ENCODE peak calls at places on chromosomes 12 and 14, in four cellular contexts. B is coronary artery, M is NB4, T is breast epithelium. R is an unnamed sample.
A peak's percentile ranks its signal among the peaks of the same experiment; 100 is the strongest.

GRCh38 chr12:27549801-27550652 is 26.0 kb downstream of the PPFIBP1 start:
- DNase-seq in M (peak; percentile 100), T (peak; percentile 87), B (peak; percentile 89), R (peak; percentile 67)

GRCh38 chr12:21659383-21659782 is 1.7 kb upstream of the LDHB start:
- DNase-seq in M (no peak), T (no peak), B (no peak), R (no peak)

GRCh38 chr14:80223696-80224465 is 12.6 kb upstream of the DIO2 start:
- DNase-seq in B (no peak), T (no peak), M (no peak), R (no peak)

GRCh38 chr12:85664429-85664828 is 171.8 kb downstream of the RASSF9 start:
- DNase-seq in B (no peak), M (no peak), T (no peak), R (no peak)

GRCh38 chr12:64088431-64089349 is 133.4 kb downstream of the KICS2 start:
- DNase-seq in B (no peak), M (peak; percentile 78), T (peak; percentile 87), R (no peak)

GRCh38 chr12:100185361-100185894 is 15.2 kb upstream of the ACTR6 start:
- DNase-seq in T (no peak), M (peak; percentile 57), B (no peak), R (no peak)

GRCh38 chr12:15596174-15596573 is 193.0 kb downstream of the EPS8 start:
- DNase-seq in M (no peak), T (no peak), B (no peak), R (no peak)

GRCh38 chr14:70642313-70643235 is 858 bp downstream of the TTC9 start:
- DNase-seq in M (peak; percentile 37), T (no peak), B (no peak), R (no peak)

GRCh38 chr12:52629251-52630103 is 11.1 kb upstream of the KRT73 start:
- DNase-seq in M (no peak), T (peak; percentile 1), B (peak; percentile 50), R (no peak)

DNA sequence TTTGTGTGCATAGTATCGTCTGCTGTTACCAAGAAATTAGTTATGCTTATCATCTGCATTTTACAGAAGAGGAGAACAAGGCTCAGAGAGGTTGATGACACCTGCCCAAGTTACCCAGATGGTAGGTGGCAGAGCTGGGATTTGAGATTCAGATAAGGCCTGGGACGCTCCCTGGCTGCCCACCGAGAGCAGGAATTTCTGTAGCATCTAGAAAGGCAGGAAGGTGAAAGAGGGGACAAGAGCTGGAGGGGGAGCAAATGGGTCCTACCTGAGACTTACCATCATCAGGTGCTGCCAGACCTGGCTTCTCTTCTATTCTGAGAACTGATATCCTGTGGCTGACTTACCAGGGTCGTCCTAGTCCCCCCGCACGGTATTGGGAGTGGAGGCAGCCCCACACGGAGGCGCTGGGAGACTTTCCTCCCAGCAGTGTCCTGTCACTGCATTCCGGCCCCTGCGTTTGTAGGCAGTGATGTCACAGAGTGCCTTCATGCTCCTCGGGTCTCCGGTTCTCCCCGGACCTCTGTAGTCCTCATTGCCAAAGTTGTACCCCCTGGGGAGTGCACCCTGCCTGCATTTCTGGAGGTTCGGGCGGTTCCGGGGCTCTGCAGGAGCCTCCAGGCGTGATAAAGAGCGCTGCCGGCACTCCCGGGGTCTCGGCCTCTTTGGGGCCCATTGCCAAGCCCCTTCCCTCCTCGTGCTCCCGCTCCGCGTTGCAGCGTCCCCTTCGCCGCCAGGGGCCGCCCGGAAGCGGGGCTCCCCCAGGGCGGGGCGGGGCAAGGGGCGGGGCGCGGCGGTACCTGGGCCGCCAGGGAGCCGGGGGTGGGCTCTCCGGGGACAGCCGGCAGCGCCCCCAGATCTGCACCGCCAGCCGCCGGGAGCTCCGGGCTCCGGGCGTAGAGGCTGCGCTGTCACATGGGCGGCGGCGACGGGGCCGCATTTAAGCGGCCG is at the start of gene CABP1:
- DNase-seq in T (no peak), B (no peak), M (peak; percentile 64), R (no peak)
- TF ChIP-seq CTCF in T (no peak), B (no peak), M (peak; percentile 30), R (no peak)

DNA sequence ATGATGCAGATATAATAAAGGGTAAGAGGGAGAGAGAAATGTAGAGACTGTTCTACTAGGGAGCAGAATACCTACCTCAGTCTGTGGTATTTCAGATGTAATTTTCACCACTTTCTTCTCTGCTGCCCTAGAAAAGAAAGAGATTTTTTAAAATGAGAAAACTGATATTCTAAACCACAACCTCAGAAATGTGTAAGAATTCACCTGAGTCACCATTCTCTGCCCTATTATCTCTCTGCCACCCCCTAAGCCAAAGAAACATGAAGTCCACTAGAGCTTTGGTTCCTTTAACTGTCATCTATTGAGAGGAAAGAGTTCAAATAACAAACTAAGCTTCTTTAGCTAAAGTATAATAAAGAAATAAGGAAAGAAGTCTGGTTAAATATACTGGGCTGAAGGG is 21.6 kb downstream of the SARNP start:
- DNase-seq in B (no peak), M (no peak), T (no peak), R (no peak)
- TF ChIP-seq CTCF in B (no peak), M (no peak), T (no peak), R (no peak)

DNA sequence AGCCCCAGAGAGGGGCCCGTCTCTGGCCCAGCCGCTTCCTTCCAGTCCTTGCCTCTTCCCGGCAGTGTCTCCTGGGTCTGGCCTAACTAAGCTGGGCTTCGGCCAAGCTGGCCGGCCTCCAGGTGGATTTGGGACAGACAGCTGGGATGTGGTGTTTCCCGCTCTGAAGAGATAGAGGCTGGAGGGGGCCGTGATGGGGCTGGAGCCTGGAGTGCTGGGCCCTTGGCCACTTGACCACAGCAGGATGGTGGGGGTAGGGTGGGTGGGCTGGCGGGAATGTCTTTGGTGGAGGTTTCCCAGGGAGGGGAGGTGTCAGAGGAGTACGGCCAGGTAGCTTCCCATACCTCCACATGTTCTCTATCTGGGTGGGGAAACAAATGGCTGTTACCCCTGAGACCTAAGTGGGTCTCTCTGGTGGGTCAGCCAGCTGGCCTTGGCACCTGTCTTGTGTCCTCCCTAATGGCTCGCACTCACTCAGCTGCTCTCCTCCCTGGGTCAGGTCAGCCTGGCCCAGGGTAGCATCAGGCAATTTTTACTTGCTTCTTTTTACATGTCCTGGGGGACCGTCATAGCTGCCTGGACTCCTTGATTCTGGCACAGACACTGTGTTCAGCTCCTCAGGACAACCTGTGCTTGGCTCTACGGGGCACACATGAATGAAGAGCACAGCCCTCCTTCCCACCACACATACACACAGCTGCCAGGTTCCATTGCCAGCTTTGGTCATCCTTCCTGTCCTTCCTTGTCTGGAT is 19.8 kb upstream of the PGF start:
- DNase-seq in T (no peak), B (peak; percentile 79), M (no peak), R (peak; percentile 67)
- TF ChIP-seq CTCF in T (no peak), B (no peak), M (no peak), R (no peak)

DNA sequence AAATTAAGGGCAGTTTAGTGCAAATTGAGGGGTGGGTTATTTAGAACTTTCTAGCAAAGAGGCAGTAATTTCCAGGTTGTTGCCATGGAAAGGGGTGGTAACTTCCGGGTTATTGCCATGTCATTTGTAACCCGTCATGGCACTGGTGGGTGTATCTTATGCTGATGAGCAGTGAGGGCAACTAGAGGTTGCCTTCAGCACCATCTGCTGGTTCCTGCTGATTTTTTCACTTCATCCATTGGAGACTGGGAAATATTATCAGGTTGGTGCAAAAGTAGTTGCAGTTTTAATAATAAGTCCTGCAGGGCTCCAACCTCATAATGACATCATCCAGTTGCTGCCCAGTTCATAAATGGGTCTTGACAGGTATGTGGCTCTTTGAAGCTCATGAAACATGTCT is 24.4 kb upstream of the SERPINA4 start:
- DNase-seq in M (peak; percentile 45), B (no peak), T (no peak), R (no peak)
- TF ChIP-seq CTCF in M (peak; percentile 17), B (no peak), T (no peak), R (no peak)

GRCh38 chr12:89874146-89874545 is 165.5 kb upstream of the ATP2B1 start:
- DNase-seq in M (no peak), B (no peak), T (no peak), R (no peak)

GRCh38 chr12:89875225-89875624 is 166.6 kb upstream of the ATP2B1 start:
- DNase-seq in M (no peak), T (no peak), B (no peak), R (no peak)

GRCh38 chr12:89872922-89873630 is 164.4 kb upstream of the ATP2B1 start:
- DNase-seq in M (no peak), T (no peak), B (no peak), R (no peak)

GRCh38 chr12:89875809-89876208 is 167.2 kb upstream of the ATP2B1 start:
- DNase-seq in M (no peak), T (no peak), B (no peak), R (no peak)

DNA sequence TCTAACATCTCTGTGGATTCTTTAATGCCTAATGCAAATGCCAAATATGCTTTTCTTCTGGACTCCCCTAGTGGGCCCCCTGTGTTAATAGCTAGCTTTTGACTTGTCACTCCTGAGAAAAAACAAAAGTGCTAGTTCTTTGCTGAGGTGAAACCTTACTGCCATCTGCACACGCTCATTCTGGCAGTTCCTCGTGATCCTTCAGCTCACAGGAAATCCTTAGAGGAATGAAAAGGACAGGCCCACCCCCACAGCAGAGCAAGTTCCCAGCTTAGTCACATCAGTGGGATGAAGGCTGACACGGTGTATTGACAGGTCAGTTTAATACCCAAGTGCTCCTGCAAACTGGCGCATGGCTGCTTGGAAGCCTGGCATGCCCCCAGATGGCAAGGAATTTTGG is 165.1 kb upstream of the ATP2B1 start:
- DNase-seq in B (no peak), T (no peak), M (no peak), R (no peak)
- TF ChIP-seq CTCF in B (no peak), T (no peak), M (no peak), R (no peak)

DNA sequence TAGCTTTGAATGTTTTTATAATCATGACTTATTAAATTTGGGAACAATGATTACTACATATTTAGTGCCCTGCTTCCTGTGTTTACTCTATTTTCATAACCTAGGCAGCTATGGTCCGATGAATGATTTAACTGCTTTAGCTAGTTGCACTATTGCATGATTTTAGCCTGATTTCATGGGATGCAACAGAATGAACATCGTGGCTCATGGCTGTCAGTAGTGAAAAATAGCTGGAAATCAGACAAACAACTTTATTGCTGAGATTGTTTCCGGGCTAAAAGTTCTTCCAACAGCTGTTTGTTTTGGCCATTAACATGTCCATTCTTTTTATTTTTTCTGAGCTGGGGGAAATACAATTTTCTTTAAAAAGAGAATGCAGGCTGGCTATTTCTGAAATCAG is at the start of gene NAV3:
- DNase-seq in M (no peak), B (no peak), T (no peak), R (no peak)
- TF ChIP-seq CTCF in M (no peak), B (no peak), T (no peak), R (no peak)

GRCh38 chr12:78118036-78118435 is 287.3 kb downstream of the NAV3 start:
- DNase-seq in M (peak; percentile 40), B (no peak), T (no peak), R (no peak)
- TF ChIP-seq CTCF in M (peak; percentile 26), B (no peak), T (no peak), R (no peak)

GRCh38 chr14:23286020-23286903 is at the start of gene HOMEZ:
- DNase-seq in B (peak; percentile 100), T (peak; percentile 100), M (peak; percentile 99), R (peak; percentile 90)
- TF ChIP-seq CTCF in B (no peak), T (no peak), M (no peak), R (no peak)

R was measured in omental fat pad.